ENCODE peak calls at places on chromosome 11, in seven cellular contexts. A, U, W, P, I, X and K are unnamed samples.

GRCh38 chr11:85955531-85955930 is 100.3 kb downstream of the CCDC83 start:
- DNase-seq in W (no peak), U (no peak), P (no peak), X (no peak), A (peak), I (no peak), K (no peak)

GRCh38 chr11:35647535-35648092 is 15.0 kb upstream of the TRIM44 start:
- DNase-seq in A (no peak), U (no peak), W (no peak), P (peak), X (no peak), I (no peak), K (no peak)

GRCh38 chr11:95795627-95796308 is 5.5 kb downstream of the CEP57 start:
- DNase-seq in X (no peak), A (no peak), U (no peak), I (no peak), P (no peak), W (no peak), K (no peak)

GRCh38 chr11:61254403-61255025 is 13.5 kb downstream of the PGA5 start:
- DNase-seq in A (peak), U (no peak), X (no peak), P (no peak), I (no peak), W (peak), K (peak)

GRCh38 chr11:79045811-79046304 is 395.0 kb downstream of the TENM4 start:
- DNase-seq in I (no peak), A (peak), W (peak), X (no peak), U (no peak), P (no peak), K (peak)

GRCh38 chr11:48014917-48015316 is 34.6 kb downstream of the PTPRJ start:
- DNase-seq in U (no peak), X (no peak), P (no peak), W (no peak), I (no peak), A (no peak), K (no peak)

GRCh38 chr11:21771097-21771496 is 421.8 kb upstream of the ANO5 start:
- DNase-seq in P (no peak), U (no peak), X (no peak), A (no peak), W (no peak), I (no peak), K (no peak)

GRCh38 chr11:132058211-132058772 is 687.9 kb downstream of the NTM start:
- DNase-seq in X (no peak), P (no peak), A (peak), W (no peak), U (no peak), I (no peak), K (no peak)

GRCh38 chr11:42299780-42300179 is 840.3 kb upstream of the LRRC4C start:
- DNase-seq in W (no peak), P (no peak), U (no peak), X (no peak), A (no peak), I (no peak), K (no peak)

GRCh38 chr11:110858556-110858921 is 146.3 kb upstream of the ARHGAP20 start:
- DNase-seq in X (no peak), W (peak), A (no peak), U (no peak), I (peak), P (no peak), K (no peak)

GRCh38 chr11:130523609-130524008 is 75.2 kb downstream of the ADAMTS15 start:
- DNase-seq in U (no peak), W (no peak), P (no peak), X (peak), I (peak), A (peak), K (no peak)

GRCh38 chr11:11039249-11039965 is 181.6 kb upstream of the ZBED5 start:
- DNase-seq in A (peak), P (no peak), W (no peak), X (no peak), U (no peak), I (no peak), K (no peak)